ENCODE peak calls at places on chromosomes 16 and 17, in ten cellular contexts. R is body of pancreas, E is heart left ventricle, D is heart right ventricle, B is IMR-90, Y is esophagus muscularis mucosa, X is transverse colon, I is Peyer's patch, A is PC-9, K is mucosa of descending colon. M is an unnamed sample. For H3K4me1, the result is how much of the 10 kb centered on the place peaks cover.

GRCh38 chr16:85649411-85649977 is 36.4 kb downstream of the GSE1 start:
- DNase-seq in R (no peak), E (no peak), D (no peak), B (no peak), Y (no peak), X (no peak), I (no peak), A (no peak), K (no peak), M (no peak)

GRCh38 chr17:29180051-29180787 is at the start of gene MYO18A:
- DNase-seq in R (peak), E (peak), D (peak), B (peak), Y (no peak), X (peak), I (peak), A (peak), K (peak), M (peak)

GRCh38 chr16:48086422-48086821 is 69.4 kb downstream of the ABCC12 start:
- DNase-seq in R (no peak), E (no peak), D (no peak), B (no peak), Y (no peak), X (no peak), I (no peak), A (no peak), K (no peak), M (no peak)

GRCh38 chr17:78918979-78919378 is 6.2 kb downstream of the TIMP2 start:
- DNase-seq in R (peak), E (no peak), D (no peak), B (no peak), Y (no peak), X (no peak), I (no peak), A (no peak), K (no peak), M (no peak)

GRCh38 chr16:27818231-27818630 is 245.3 kb downstream of the GSG1L start:
- DNase-seq in R (no peak), E (no peak), D (no peak), B (no peak), Y (no peak), X (no peak), I (peak), A (no peak), K (no peak), M (no peak)

GRCh38 chr16:3618782-3619166 is 7.4 kb upstream of the SLX4 start:
- DNase-seq in R (no peak), E (no peak), D (no peak), B (no peak), Y (no peak), X (no peak), I (no peak), A (peak), K (no peak), M (peak)

GRCh38 chr16:8674413-8675022 is at the start of gene ABAT:
- DNase-seq in R (peak), E (peak), D (peak), B (peak), Y (peak), X (peak), I (peak), A (peak), K (peak), M (peak)

GRCh38 chr16:72995151-72995881 is 52.6 kb downstream of the ZFHX3 start:
- DNase-seq in R (no peak), E (no peak), D (no peak), B (no peak), Y (no peak), X (peak), I (no peak), A (no peak), K (no peak), M (no peak)

GRCh38 chr17:78472035-78472905 is 93.8 kb downstream of the PGS1 start:
- DNase-seq in R (no peak), E (no peak), D (no peak), B (no peak), Y (no peak), X (no peak), I (no peak), A (no peak), K (no peak), M (no peak)

GRCh38 chr16:81616321-81617020 is 162.6 kb upstream of the PLCG2 start:
- DNase-seq in R (peak), E (peak), D (peak), B (peak), Y (no peak), X (peak), I (peak), A (no peak), K (peak), M (peak)

GRCh38 chr17:79798296-79799173 is 1.7 kb upstream of the CBX8 start:
- DNase-seq in R (no peak), E (no peak), D (no peak), B (no peak), Y (no peak), X (no peak), I (peak), A (no peak), K (no peak), M (no peak)

GRCh38 chr17:34692932-34693331 is 113.5 kb downstream of the TMEM132E start:
- DNase-seq in R (no peak), E (no peak), D (no peak), B (no peak), Y (no peak), X (no peak), I (no peak), A (no peak), K (no peak), M (no peak)

GRCh38 chr17:51230306-51230705 is 29.5 kb downstream of the MBTD1 start:
- DNase-seq in R (no peak), E (no peak), D (no peak), B (peak), Y (no peak), X (no peak), I (no peak), A (no peak), K (no peak), M (no peak)

GRCh38 chr16:89506791-89507191 is 1.4 kb upstream of the SPG7 start:
- DNase-seq in R (no peak), E (no peak), D (no peak), B (no peak), Y (no peak), X (no peak), I (no peak), A (no peak), K (peak), M (no peak)

GRCh38 chr17:33330877-33331276 is 37.8 kb upstream of the ASIC2 start:
- DNase-seq in R (no peak), E (no peak), D (no peak), B (no peak), Y (no peak), X (no peak), I (no peak), A (no peak), K (no peak), M (no peak)

GRCh38 chr17:3796110-3796821 is 4.7 kb downstream of the ITGAE start:
- DNase-seq in R (no peak), E (no peak), D (no peak), B (no peak), Y (no peak), X (peak), I (peak), A (no peak), K (peak), M (peak)

GRCh38 chr16:69916445-69916844 is 34.7 kb upstream of the CLEC18A start:
- DNase-seq in R (no peak), E (no peak), D (no peak), B (no peak), Y (no peak), X (no peak), I (no peak), A (no peak), K (no peak), M (no peak)

GRCh38 chr16:20740007-20740883 is 1.4 kb downstream of the THUMPD1 start:
- DNase-seq in R (peak), E (no peak), D (no peak), B (no peak), Y (peak), X (no peak), I (no peak), A (no peak), K (no peak), M (no peak)

GRCh38 chr17:82503728-82504308 is 15.7 kb upstream of the FOXK2 start:
- DNase-seq in R (no peak), E (no peak), D (no peak), B (no peak), Y (no peak), X (no peak), I (no peak), A (no peak), K (no peak), M (no peak)

GRCh38 chr17:30203471-30203981 is 32.0 kb downstream of the SLC6A4 start:
- DNase-seq in R (no peak), E (no peak), D (no peak), B (no peak), Y (no peak), X (no peak), I (no peak), A (no peak), K (no peak), M (no peak)
- TF ChIP-seq CTCF in R (no peak), E (no peak), D (no peak), B (no peak), Y (no peak), X (no peak), I (no peak), A (no peak), K (no peak), M (no peak)

GRCh38 chr16:68274441-68274840 is 10.1 kb downstream of the SLC7A6 start:
- DNase-seq in R (no peak), E (no peak), D (no peak), B (no peak), Y (no peak), X (no peak), I (no peak), A (no peak), K (no peak), M (no peak)
- H3K4me1 ChIP-seq in R (under half), E (under half), D (half or more), B (under half), Y (under half), X (under half), I (under half), A (under half), K (under half), M (under half)

DNA sequence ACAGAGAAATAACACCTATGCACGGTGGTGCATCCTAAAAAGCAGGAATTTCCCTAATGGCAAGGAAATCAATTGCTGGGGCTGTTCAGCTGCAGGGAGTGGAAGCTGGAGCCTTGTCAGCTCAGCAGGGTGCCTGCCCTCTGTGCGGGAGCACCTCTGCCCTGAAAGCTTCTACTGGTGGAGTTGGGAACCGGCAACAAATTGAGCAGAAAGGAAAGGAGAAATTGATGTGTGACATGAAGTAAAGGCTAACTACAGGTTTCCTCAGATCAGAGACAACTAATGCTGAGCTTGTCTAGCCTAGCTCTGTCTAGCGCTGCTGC is 48.2 kb upstream of the SREBF1 start:
- DNase-seq in R (no peak), E (no peak), D (no peak), B (no peak), Y (no peak), X (no peak), I (no peak), A (no peak), K (no peak), M (no peak)
- TF ChIP-seq CTCF in R (no peak), E (no peak), D (no peak), B (no peak), Y (no peak), X (no peak), I (no peak), A (no peak), K (no peak), M (no peak)

GRCh38 chr17:48053758-48054237 is 5.6 kb downstream of the NFE2L1 start:
- DNase-seq in R (no peak), E (no peak), D (no peak), B (no peak), Y (no peak), X (no peak), I (no peak), A (no peak), K (no peak), M (no peak)
- H3K4me1 ChIP-seq in R (half or more), E (half or more), D (half or more), B (under half), Y (half or more), X (under half), I (under half), A (half or more), K (half or more), M (half or more)

GRCh38 chr16:58026139-58026704 is 668 bp downstream of the MMP15 start:
- DNase-seq in R (peak), E (peak), D (no peak), B (peak), Y (no peak), X (peak), I (peak), A (no peak), K (peak), M (peak)

GRCh38 chr16:58025351-58026138 is at the start of gene MMP15:
- DNase-seq in R (peak), E (peak), D (peak), B (peak), Y (no peak), X (peak), I (peak), A (peak), K (peak), M (peak)

GRCh38 chr16:58028168-58028455 is 2.6 kb downstream of the MMP15 start:
- DNase-seq in R (no peak), E (no peak), D (no peak), B (no peak), Y (no peak), X (no peak), I (no peak), A (no peak), K (no peak), M (no peak)

GRCh38 chr16:58027341-58028167 is 2.0 kb downstream of the MMP15 start:
- DNase-seq in R (peak), E (peak), D (peak), B (no peak), Y (no peak), X (peak), I (peak), A (peak), K (peak), M (peak)

GRCh38 chr16:58026705-58027340 is 1.3 kb downstream of the MMP15 start:
- DNase-seq in R (peak), E (peak), D (no peak), B (no peak), Y (no peak), X (peak), I (peak), A (no peak), K (peak), M (peak)
- TF ChIP-seq CTCF in R (no peak), E (no peak), D (no peak), B (no peak), Y (no peak), X (no peak), I (no peak), A (no peak), K (no peak), M (no peak)

GRCh38 chr17:65047939-65048338 is 8.6 kb downstream of the GNA13 start:
- DNase-seq in R (no peak), E (no peak), D (no peak), B (peak), Y (no peak), X (no peak), I (no peak), A (no peak), K (no peak), M (no peak)
- H3K4me1 ChIP-seq in R (under half), E (under half), D (half or more), B (under half), Y (half or more), X (under half), I (under half), A (under half), K (under half), M (under half)

GRCh38 chr17:58541249-58541648 is 26.8 kb upstream of the MTMR4 start:
- DNase-seq in R (no peak), E (no peak), D (no peak), B (no peak), Y (no peak), X (no peak), I (no peak), A (no peak), K (no peak), M (no peak)
- TF ChIP-seq CTCF in R (no peak), E (peak), D (no peak), B (peak), Y (no peak), X (no peak), I (no peak), A (peak), K (no peak), M (no peak)

DNA sequence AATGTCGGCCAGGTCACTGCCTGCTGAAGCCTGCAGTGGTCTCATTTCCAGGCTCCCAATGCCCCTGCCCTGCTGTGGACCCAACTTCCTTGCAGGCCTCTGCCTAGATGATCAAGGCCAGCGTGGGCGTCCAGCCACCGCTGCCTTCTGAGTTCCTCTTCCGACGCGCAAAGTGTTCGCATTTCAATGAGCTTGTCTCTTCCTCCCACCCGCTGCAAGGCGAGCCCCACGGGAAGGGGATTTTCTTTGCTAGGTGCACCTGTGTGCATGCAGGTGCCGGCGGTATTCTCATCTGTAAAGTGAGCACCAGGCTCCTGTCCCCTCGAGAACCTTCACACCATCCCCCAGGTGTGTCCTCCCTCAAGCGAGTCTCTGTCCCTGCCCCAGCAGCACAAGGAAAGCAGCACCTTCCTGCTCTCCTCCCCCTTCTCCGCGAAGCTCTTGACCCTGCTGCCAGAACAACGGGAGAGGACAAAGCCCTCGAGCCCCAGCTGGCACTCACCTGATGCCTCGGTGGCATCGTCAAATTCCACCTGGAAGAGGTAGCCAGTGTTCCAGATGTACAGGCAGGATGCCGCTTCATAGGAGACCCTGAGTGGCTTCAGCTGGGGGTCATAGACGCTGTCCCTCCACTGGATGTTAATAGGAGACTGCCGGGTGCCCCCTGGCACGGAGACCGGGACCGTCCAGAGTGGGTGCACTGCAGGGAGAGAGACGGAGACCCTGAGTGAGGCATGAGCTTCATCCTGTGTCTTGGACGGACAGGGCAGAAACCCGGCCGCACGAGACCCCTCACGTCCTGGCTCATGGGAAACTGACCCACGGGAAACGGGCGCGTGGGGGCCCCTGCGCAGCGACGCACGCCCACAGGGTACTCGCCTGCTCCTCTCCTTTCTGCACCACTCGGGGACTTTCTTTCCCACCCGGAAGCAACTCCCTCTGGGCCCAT is 9.8 kb downstream of the CA5A start:
- DNase-seq in R (no peak), E (no peak), D (no peak), B (no peak), Y (no peak), X (no peak), I (no peak), A (no peak), K (no peak), M (no peak)
- H3K4me1 ChIP-seq in R (under half), E (under half), D (under half), B (under half), Y (under half), X (under half), I (under half), A (under half), K (under half), M (under half)

DNA sequence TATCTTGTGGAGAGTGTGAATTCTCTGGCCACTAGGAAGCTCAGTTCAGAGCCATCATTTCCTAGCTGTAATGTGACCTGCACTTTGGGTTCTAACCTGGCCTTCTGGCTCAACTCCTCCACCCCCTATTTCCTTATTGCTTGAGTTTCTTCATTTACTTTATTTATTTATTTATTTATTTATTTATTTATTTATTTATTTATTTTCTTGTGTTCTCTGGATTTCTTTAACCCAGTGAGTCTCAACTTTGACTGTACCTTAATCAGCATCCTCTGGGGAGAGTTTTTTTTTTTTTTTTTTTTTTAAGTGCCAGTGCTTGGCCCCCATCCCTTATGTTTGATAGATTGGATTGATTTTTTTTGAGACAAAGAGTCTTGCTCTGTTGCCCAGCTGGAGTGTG is 18.1 kb downstream of the EPN2 start:
- DNase-seq in R (no peak), E (no peak), D (no peak), B (no peak), Y (no peak), X (no peak), I (no peak), A (no peak), K (no peak), M (no peak)
- TF ChIP-seq CTCF in R (no peak), E (no peak), D (no peak), B (no peak), Y (no peak), X (no peak), I (no peak), A (no peak), K (no peak), M (no peak)

GRCh38 chr17:40606548-40607353 is 40.9 kb downstream of the SMARCE1 start:
- DNase-seq in R (no peak), E (no peak), D (no peak), B (no peak), Y (peak), X (no peak), I (no peak), A (peak), K (no peak), M (no peak)

GRCh38 chr17:40604327-40605080 is 39.2 kb upstream of the CCR7 start:
- DNase-seq in R (no peak), E (no peak), D (no peak), B (no peak), Y (peak), X (no peak), I (no peak), A (no peak), K (no peak), M (no peak)

GRCh38 chr17:40607641-40608040 is 40.0 kb downstream of the SMARCE1 start:
- DNase-seq in R (no peak), E (no peak), D (no peak), B (no peak), Y (peak), X (no peak), I (no peak), A (no peak), K (no peak), M (no peak)

GRCh38 chr17:40602445-40603443 is 37.5 kb upstream of the CCR7 start:
- DNase-seq in R (no peak), E (no peak), D (no peak), B (no peak), Y (peak), X (no peak), I (no peak), A (no peak), K (no peak), M (no peak)

DNA sequence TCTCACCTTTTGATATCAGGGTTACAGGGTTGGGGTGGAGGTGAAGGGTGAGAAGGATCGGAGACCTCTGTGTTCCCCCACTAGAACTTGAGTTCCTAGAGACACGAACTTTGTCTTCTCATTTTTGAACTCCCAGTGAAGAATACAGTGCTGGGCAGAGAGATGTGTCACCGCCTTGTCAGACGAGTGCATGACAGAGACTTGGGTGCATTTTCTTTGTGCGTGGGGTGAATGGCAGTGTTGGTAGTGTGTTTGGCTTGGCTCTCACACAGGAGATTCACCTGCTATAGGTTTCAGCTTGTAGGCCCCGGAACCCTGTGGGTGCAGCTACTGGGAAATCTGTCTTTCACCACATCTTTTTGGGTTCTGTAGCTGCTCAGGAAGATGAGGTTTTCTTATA is 40.0 kb upstream of the CCR7 start:
- DNase-seq in R (no peak), E (no peak), D (no peak), B (no peak), Y (peak), X (no peak), I (no peak), A (no peak), K (no peak), M (no peak)
- H3K4me1 ChIP-seq in R (under half), E (under half), D (under half), B (under half), Y (under half), X (under half), I (under half), A (under half), K (under half), M (under half)